ENCODE peak calls at places on chromosomes 16 and 17, in four cellular contexts. A is IMR-90, M is progenitor cell of endocrine pancreas, S is AG09319. P is an unnamed sample.
A peak's percentile ranks its signal among the peaks of the same experiment; 100 is the strongest.

GRCh38 chr17:60481604-60482003 is 44.4 kb downstream of the APPBP2 start:
- DNase-seq in S (no peak), A (no peak), M (no peak), P (no peak)

GRCh38 chr17:66682293-66682692 is 152.6 kb upstream of the CACNG5 start:
- DNase-seq in A (no peak), S (no peak), M (no peak), P (no peak)

GRCh38 chr17:64276961-64277505 is 14.0 kb upstream of the TEX2 start:
- DNase-seq in M (no peak), S (no peak), A (no peak), P (no peak)

GRCh38 chr16:70700101-70701020 is 14.5 kb upstream of the MTSS2 start:
- DNase-seq in A (no peak), S (no peak), M (no peak), P (no peak)

GRCh38 chr16:24568392-24568791 is 29.0 kb downstream of the RBBP6 start:
- DNase-seq in M (no peak), S (no peak), A (peak; percentile 43), P (no peak)

GRCh38 chr16:22198547-22199293 is 7.4 kb upstream of the EEF2K start:
- DNase-seq in S (no peak), M (no peak), A (peak; percentile 9), P (no peak)

GRCh38 chr16:52488837-52489289 is 58.1 kb downstream of the TOX3 start:
- DNase-seq in A (no peak), S (no peak), M (no peak), P (no peak)

GRCh38 chr16:53773150-53773846 is 69.3 kb downstream of the FTO start:
- DNase-seq in S (no peak), M (no peak), A (peak; percentile 79), P (no peak)

GRCh38 chr17:65627892-65628622 is 66.6 kb upstream of the AXIN2 start:
- DNase-seq in S (peak; percentile 16), A (peak; percentile 92), M (no peak), P (no peak)

GRCh38 chr17:56834380-56835258 is 668 bp downstream of the DGKE start:
- DNase-seq in M (peak; percentile 47), S (no peak), A (peak; percentile 7), P (peak; percentile 51)

GRCh38 chr16:54720259-54720658 is 210.4 kb upstream of the IRX5 start:
- DNase-seq in M (no peak), S (no peak), A (no peak), P (no peak)

GRCh38 chr16:20020976-20021375 is 52.7 kb downstream of the GPR139 start:
- DNase-seq in M (no peak), S (no peak), A (no peak), P (no peak)

GRCh38 chr17:9729034-9729650 is 62.2 kb downstream of the DHRS7C start:
- DNase-seq in S (peak; percentile 16), M (no peak), A (peak; percentile 45), P (no peak)

GRCh38 chr16:23914935-23915549 is 79.3 kb downstream of the PRKCB start:
- DNase-seq in A (no peak), M (no peak), S (no peak), P (no peak)

GRCh38 chr16:88317619-88317977 is 65.2 kb upstream of the ZNF469 start:
- DNase-seq in A (peak; percentile 55), M (no peak), S (peak; percentile 62), P (no peak)

GRCh38 chr16:29943846-29944669 is 17.8 kb upstream of the TMEM219 start:
- DNase-seq in A (peak; percentile 99), S (peak; percentile 95), M (no peak), P (no peak)

GRCh38 chr17:17888821-17889220 is 52.0 kb upstream of the SREBF1 start:
- DNase-seq in M (no peak), S (no peak), A (peak; percentile 11), P (no peak)

GRCh38 chr17:68908045-68908444 is 47.1 kb downstream of the ABCA8 start:
- DNase-seq in A (no peak), M (no peak), S (no peak), P (no peak)

GRCh38 chr17:72357764-72358365 is 237.0 kb downstream of the SOX9 start:
- DNase-seq in M (no peak), A (peak; percentile 36), S (no peak), P (no peak)

GRCh38 chr17:1718362-1719165 is 5.9 kb upstream of the WDR81 start:
- DNase-seq in M (no peak), S (no peak), A (no peak), P (no peak)

GRCh38 chr17:56863974-56864373 is 30.0 kb downstream of the DGKE start:
- DNase-seq in M (no peak), A (no peak), S (no peak), P (no peak)

GRCh38 chr17:76735006-76735405 is 2.1 kb downstream of the SRSF2 start:
- DNase-seq in A (peak; percentile 53), M (no peak), S (no peak), P (no peak)

GRCh38 chr17:76737082-76737675 is at the start of gene SRSF2:
- DNase-seq in M (peak; percentile 97), A (peak; percentile 97), S (peak; percentile 97), P (peak; percentile 97)

GRCh38 chr17:76737676-76738467 is at the start of gene MFSD11:
- DNase-seq in S (peak; percentile 84), A (peak; percentile 94), M (peak; percentile 87), P (peak; percentile 88)

GRCh38 chr17:76735586-76736348 is 1.4 kb downstream of the SRSF2 start:
- DNase-seq in M (no peak), A (no peak), S (no peak), P (no peak)

GRCh38 chr17:76736349-76737081 is 616 bp downstream of the SRSF2 start:
- DNase-seq in S (peak; percentile 39), A (peak; percentile 60), M (peak; percentile 68), P (peak; percentile 74)
- TF ChIP-seq CTCF in S (peak; percentile 15), A (peak; percentile 35), M (peak; percentile 35), P (peak; percentile 13)

DNA sequence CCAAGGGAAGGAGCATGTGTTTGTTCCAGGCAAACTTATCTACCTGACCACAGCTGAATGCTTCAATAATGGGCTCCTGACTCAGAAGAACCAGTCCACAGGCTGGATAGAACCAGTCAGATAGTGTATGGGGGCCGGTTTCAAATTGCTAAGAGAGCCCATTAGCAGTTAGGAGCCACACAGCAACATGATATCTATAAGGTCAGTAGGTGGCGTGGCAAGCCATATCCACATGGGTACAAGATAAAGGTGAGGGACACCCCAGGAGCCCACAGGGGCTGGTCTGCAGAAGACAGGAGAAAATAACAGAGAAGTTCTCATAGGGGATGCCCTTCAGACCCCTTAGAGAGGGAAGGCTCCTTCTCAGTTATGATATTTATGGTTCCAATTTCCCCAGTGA is 31.6 kb upstream of the CDRT15 start:
- DNase-seq in S (no peak), A (no peak), M (no peak), P (no peak)
- TF ChIP-seq CTCF in S (no peak), A (no peak), M (no peak), P (no peak)

GRCh38 chr16:4309833-4310266 is 6.0 kb upstream of the GLIS2 start:
- DNase-seq in M (peak; percentile 70), S (peak; percentile 79), A (peak; percentile 93), P (no peak)
- TF ChIP-seq CTCF in M (peak; percentile 74), S (peak; percentile 80), A (peak; percentile 76), P (peak; percentile 78)

DNA sequence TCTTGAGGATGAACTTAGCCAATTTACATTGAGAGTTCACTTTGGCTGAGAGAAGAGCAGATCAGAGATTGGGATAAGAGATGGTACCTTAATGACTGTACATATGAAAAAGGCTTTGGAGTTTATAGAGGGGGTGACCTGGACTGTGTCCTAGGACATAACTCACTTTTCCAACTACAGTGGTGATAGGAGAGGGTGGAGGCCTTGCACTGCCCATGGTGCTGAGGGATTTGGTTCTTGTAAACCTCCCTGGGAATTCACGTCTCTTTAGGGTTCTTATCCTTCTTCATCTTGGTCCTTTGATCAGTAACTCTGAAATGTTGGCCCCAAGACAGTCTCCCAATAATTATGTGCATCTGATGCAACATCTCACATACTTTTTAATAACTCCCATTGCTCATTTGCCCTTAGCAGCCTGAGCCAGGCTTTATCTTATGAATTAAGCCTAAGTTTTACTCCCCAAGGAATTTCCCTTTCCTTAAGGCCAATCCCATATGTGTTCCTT is at the start of gene OR4D1:
- DNase-seq in A (no peak), S (no peak), M (no peak), P (no peak)
- TF ChIP-seq CTCF in A (no peak), S (no peak), M (no peak), P (no peak)

GRCh38 chr17:73643846-73644144 is 450 bp downstream of the SDK2 start:
- DNase-seq in S (no peak), A (no peak), M (no peak), P (no peak)

GRCh38 chr17:73643012-73643845 is 1.0 kb downstream of the SDK2 start:
- DNase-seq in M (peak; percentile 37), S (no peak), A (no peak), P (no peak)

GRCh38 chr17:73646409-73647305 is 2.4 kb upstream of the SDK2 start:
- DNase-seq in M (no peak), S (no peak), A (no peak), P (no peak)

GRCh38 chr17:73644145-73645049 is at the start of gene SDK2:
- DNase-seq in M (peak; percentile 29), A (no peak), S (no peak), P (no peak)

DNA sequence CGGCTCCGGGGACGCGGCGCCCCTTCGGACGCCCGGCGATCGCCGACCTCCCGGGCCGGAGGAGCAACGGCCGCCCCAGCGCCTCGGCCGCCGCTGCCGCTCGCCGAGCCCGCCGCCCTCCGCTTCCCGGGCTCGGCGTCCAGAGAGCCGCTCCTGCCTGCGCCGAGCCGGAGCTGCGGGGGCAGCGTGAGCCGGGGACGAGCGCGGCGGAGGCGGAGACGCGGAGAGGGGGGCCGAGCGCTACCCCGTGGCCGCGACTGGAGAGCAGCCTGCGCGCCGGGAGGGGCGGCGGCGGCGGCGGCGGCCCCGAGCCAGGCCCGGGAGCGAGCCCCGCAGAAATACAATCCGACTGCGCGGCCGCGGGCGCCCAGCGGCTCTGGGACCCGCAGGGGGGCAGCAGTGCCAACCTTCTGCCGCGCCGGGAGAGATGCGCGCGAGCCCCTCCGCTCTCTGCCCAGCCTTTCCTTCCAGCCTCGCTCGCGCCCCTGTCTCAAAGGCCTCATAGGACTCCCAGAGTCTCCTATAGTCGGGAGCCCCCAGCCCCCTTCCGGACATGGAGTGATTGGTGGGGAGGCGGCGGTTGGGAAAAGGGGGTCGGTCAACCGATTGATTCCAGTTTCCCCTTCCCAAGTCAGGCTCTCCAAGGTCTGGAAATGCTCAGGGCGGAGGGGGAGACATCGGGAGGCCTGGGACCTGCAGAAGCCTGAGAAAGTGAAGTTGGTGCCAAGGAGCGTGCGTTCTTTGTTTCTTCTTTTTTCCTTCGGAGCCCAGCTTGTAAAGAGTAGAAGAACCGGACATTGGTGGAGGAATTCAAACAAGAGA is 1.0 kb upstream of the SDK2 start:
- DNase-seq in M (peak; percentile 52), A (no peak), S (no peak), P (no peak)
- TF ChIP-seq CTCF in M (peak; percentile 54), A (no peak), S (no peak), P (no peak)

GRCh38 chr16:64950262-64950661 is 171.6 kb downstream of the CDH11 start:
- DNase-seq in M (no peak), S (no peak), A (no peak), P (no peak)
- TF ChIP-seq CTCF in M (peak; percentile 19), S (no peak), A (peak; percentile 21), P (no peak)

P was measured in CD14-positive monocyte.